ENCODE peak calls at places on chromosomes 7 and 10, in nine cellular contexts. One of them, this sample, is unnamed.

GRCh38 chr10:15405319-15405718 is 34.2 kb upstream of the FAM171A1 start:
- DNase-seq in PC-3: no peak
- DNase-seq in CD8-positive, alpha-beta T cell: no peak
- DNase-seq in tibial artery: no peak
- DNase-seq in GM12865: no peak
- DNase-seq in cardiac fibroblast: no peak
- DNase-seq in adrenal gland: no peak
- DNase-seq in B cell: no peak
- DNase-seq in bronchial epithelial cell: no peak
- DNase-seq in this sample: no peak

GRCh38 chr10:16893664-16894063 is 76.4 kb upstream of the RSU1 start:
- DNase-seq in PC-3: peak; percentile 76
- DNase-seq in CD8-positive, alpha-beta T cell: no peak
- DNase-seq in tibial artery: no peak
- DNase-seq in GM12865: no peak
- DNase-seq in cardiac fibroblast: no peak
- DNase-seq in adrenal gland: no peak
- DNase-seq in B cell: no peak
- DNase-seq in bronchial epithelial cell: peak; percentile 81
- DNase-seq in this sample: no peak

GRCh38 chr7:90262438-90262837 is 17.5 kb downstream of the CFAP69 start:
- DNase-seq in PC-3: peak; percentile 70
- DNase-seq in CD8-positive, alpha-beta T cell: no peak
- DNase-seq in tibial artery: no peak
- DNase-seq in GM12865: peak; percentile 17
- DNase-seq in cardiac fibroblast: peak; percentile 72
- DNase-seq in adrenal gland: no peak
- DNase-seq in B cell: no peak
- DNase-seq in bronchial epithelial cell: peak; percentile 49
- DNase-seq in this sample: peak; percentile 58

GRCh38 chr7:104017001-104017400 is 27.5 kb upstream of the RELN start:
- DNase-seq in PC-3: no peak
- DNase-seq in CD8-positive, alpha-beta T cell: no peak
- DNase-seq in tibial artery: no peak
- DNase-seq in GM12865: no peak
- DNase-seq in cardiac fibroblast: no peak
- DNase-seq in adrenal gland: no peak
- DNase-seq in B cell: no peak
- DNase-seq in bronchial epithelial cell: no peak
- DNase-seq in this sample: no peak

GRCh38 chr7:3063016-3063753 is 19.5 kb upstream of the CARD11 start:
- DNase-seq in PC-3: peak; percentile 6
- DNase-seq in CD8-positive, alpha-beta T cell: peak; percentile 19
- DNase-seq in tibial artery: no peak
- DNase-seq in GM12865: peak; percentile 79
- DNase-seq in cardiac fibroblast: no peak
- DNase-seq in adrenal gland: no peak
- DNase-seq in B cell: no peak
- DNase-seq in bronchial epithelial cell: no peak
- DNase-seq in this sample: no peak

GRCh38 chr10:92405006-92405924 is 114.3 kb downstream of the MARCHF5 start:
- DNase-seq in PC-3: no peak
- DNase-seq in CD8-positive, alpha-beta T cell: no peak
- DNase-seq in tibial artery: no peak
- DNase-seq in GM12865: peak; percentile 16
- DNase-seq in cardiac fibroblast: no peak
- DNase-seq in adrenal gland: no peak
- DNase-seq in B cell: no peak
- DNase-seq in bronchial epithelial cell: no peak
- DNase-seq in this sample: no peak

GRCh38 chr10:3924344-3924743 is 139.3 kb upstream of the KLF6 start:
- DNase-seq in PC-3: peak; percentile 68
- DNase-seq in CD8-positive, alpha-beta T cell: no peak
- DNase-seq in tibial artery: no peak
- DNase-seq in GM12865: no peak
- DNase-seq in cardiac fibroblast: peak; percentile 93
- DNase-seq in adrenal gland: no peak
- DNase-seq in B cell: no peak
- DNase-seq in bronchial epithelial cell: peak; percentile 99
- DNase-seq in this sample: peak; percentile 88

GRCh38 chr10:909831-910230 is 21.7 kb downstream of the LARP4B start:
- DNase-seq in PC-3: no peak
- DNase-seq in CD8-positive, alpha-beta T cell: no peak
- DNase-seq in tibial artery: no peak
- DNase-seq in GM12865: no peak
- DNase-seq in cardiac fibroblast: peak; percentile 64
- DNase-seq in adrenal gland: no peak
- DNase-seq in B cell: no peak
- DNase-seq in bronchial epithelial cell: no peak
- DNase-seq in this sample: peak; percentile 64

GRCh38 chr10:51244739-51245138 is 170.5 kb downstream of the PRKG1 start:
- DNase-seq in PC-3: peak; percentile 37
- DNase-seq in CD8-positive, alpha-beta T cell: no peak
- DNase-seq in tibial artery: no peak
- DNase-seq in GM12865: no peak
- DNase-seq in cardiac fibroblast: peak; percentile 71
- DNase-seq in adrenal gland: no peak
- DNase-seq in B cell: no peak
- DNase-seq in bronchial epithelial cell: no peak
- DNase-seq in this sample: peak; percentile 83

GRCh38 chr10:91340613-91341362 is 69.4 kb upstream of the HECTD2 start:
- DNase-seq in PC-3: peak; percentile 67
- DNase-seq in CD8-positive, alpha-beta T cell: no peak
- DNase-seq in tibial artery: peak; percentile 69
- DNase-seq in GM12865: no peak
- DNase-seq in cardiac fibroblast: peak; percentile 91
- DNase-seq in adrenal gland: no peak
- DNase-seq in B cell: no peak
- DNase-seq in bronchial epithelial cell: peak; percentile 98
- DNase-seq in this sample: peak; percentile 95

GRCh38 chr10:74870191-74870590 is 43.8 kb downstream of the KAT6B start:
- DNase-seq in PC-3: no peak
- DNase-seq in CD8-positive, alpha-beta T cell: no peak
- DNase-seq in tibial artery: no peak
- DNase-seq in GM12865: no peak
- DNase-seq in cardiac fibroblast: no peak
- DNase-seq in adrenal gland: no peak
- DNase-seq in B cell: no peak
- DNase-seq in bronchial epithelial cell: no peak
- DNase-seq in this sample: no peak

GRCh38 chr7:80294321-80294720 is 159.7 kb downstream of the GNAI1 start:
- DNase-seq in PC-3: no peak
- DNase-seq in CD8-positive, alpha-beta T cell: no peak
- DNase-seq in tibial artery: no peak
- DNase-seq in GM12865: no peak
- DNase-seq in cardiac fibroblast: peak; percentile 51
- DNase-seq in adrenal gland: no peak
- DNase-seq in B cell: no peak
- DNase-seq in bronchial epithelial cell: peak; percentile 52
- DNase-seq in this sample: peak; percentile 61

GRCh38 chr7:3092468-3092867 is 48.8 kb upstream of the CARD11 start:
- DNase-seq in PC-3: no peak
- DNase-seq in CD8-positive, alpha-beta T cell: peak; percentile 33
- DNase-seq in tibial artery: no peak
- DNase-seq in GM12865: peak; percentile 83
- DNase-seq in cardiac fibroblast: peak; percentile 21
- DNase-seq in adrenal gland: no peak
- DNase-seq in B cell: peak; percentile 70
- DNase-seq in bronchial epithelial cell: peak; percentile 4
- DNase-seq in this sample: no peak

GRCh38 chr10:104077282-104078151 is 8.2 kb downstream of the COL17A1 start:
- DNase-seq in PC-3: no peak
- DNase-seq in CD8-positive, alpha-beta T cell: no peak
- DNase-seq in tibial artery: no peak
- DNase-seq in GM12865: no peak
- DNase-seq in cardiac fibroblast: peak; percentile 33
- DNase-seq in adrenal gland: no peak
- DNase-seq in B cell: no peak
- DNase-seq in bronchial epithelial cell: no peak
- DNase-seq in this sample: no peak

GRCh38 chr10:79390551-79391229 is 43.4 kb downstream of the PPIF start:
- DNase-seq in PC-3: no peak
- DNase-seq in CD8-positive, alpha-beta T cell: no peak
- DNase-seq in tibial artery: peak; percentile 62
- DNase-seq in GM12865: peak; percentile 43
- DNase-seq in cardiac fibroblast: no peak
- DNase-seq in adrenal gland: peak; percentile 11
- DNase-seq in B cell: peak; percentile 17
- DNase-seq in bronchial epithelial cell: no peak
- DNase-seq in this sample: no peak
- TF ChIP-seq CTCF in PC-3: no peak
- TF ChIP-seq CTCF in CD8-positive, alpha-beta T cell: no peak
- TF ChIP-seq CTCF in tibial artery: no peak
- TF ChIP-seq CTCF in GM12865: peak; percentile 23
- TF ChIP-seq CTCF in cardiac fibroblast: no peak
- TF ChIP-seq CTCF in adrenal gland: peak; percentile 7
- TF ChIP-seq CTCF in B cell: no peak
- TF ChIP-seq CTCF in bronchial epithelial cell: no peak
- TF ChIP-seq CTCF in this sample: no peak

DNA sequence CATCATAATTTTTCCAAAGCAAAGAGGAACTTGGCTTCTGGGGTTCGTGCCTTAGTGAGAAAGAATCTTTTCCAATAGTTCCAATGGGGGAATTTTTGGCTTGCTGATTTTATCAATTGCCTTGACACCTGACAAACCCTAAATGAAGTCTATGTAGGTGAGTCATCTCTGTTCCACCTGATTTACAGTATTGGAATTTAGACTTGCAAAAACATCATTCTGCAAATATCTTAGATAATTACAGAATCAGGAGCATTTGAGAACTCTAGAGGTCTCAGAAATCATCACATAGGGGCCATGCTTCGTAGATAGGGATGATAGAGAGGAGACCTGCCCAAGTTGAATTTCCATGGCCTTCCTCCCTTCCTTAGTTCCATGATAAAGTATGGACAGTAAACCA is 9.3 kb downstream of the SLC35G1 start:
- DNase-seq in PC-3: no peak
- DNase-seq in CD8-positive, alpha-beta T cell: no peak
- DNase-seq in tibial artery: no peak
- DNase-seq in GM12865: no peak
- DNase-seq in cardiac fibroblast: no peak
- DNase-seq in adrenal gland: no peak
- DNase-seq in B cell: no peak
- DNase-seq in bronchial epithelial cell: peak; percentile 27
- DNase-seq in this sample: no peak
- TF ChIP-seq CTCF in PC-3: no peak
- TF ChIP-seq CTCF in CD8-positive, alpha-beta T cell: no peak
- TF ChIP-seq CTCF in tibial artery: no peak
- TF ChIP-seq CTCF in GM12865: no peak
- TF ChIP-seq CTCF in cardiac fibroblast: no peak
- TF ChIP-seq CTCF in adrenal gland: no peak
- TF ChIP-seq CTCF in B cell: no peak
- TF ChIP-seq CTCF in bronchial epithelial cell: no peak
- TF ChIP-seq CTCF in this sample: no peak

GRCh38 chr7:155001756-155002410 is 1.0 kb downstream of the PAXIP1 start:
- DNase-seq in PC-3: peak; percentile 10
- DNase-seq in CD8-positive, alpha-beta T cell: no peak
- DNase-seq in tibial artery: no peak
- DNase-seq in GM12865: peak; percentile 55
- DNase-seq in cardiac fibroblast: peak; percentile 14
- DNase-seq in adrenal gland: peak; percentile 16
- DNase-seq in B cell: peak; percentile 28
- DNase-seq in bronchial epithelial cell: no peak
- DNase-seq in this sample: peak; percentile 3

GRCh38 chr7:155002411-155003214 is at the start of gene PAXIP1:
- DNase-seq in PC-3: peak; percentile 41
- DNase-seq in CD8-positive, alpha-beta T cell: no peak
- DNase-seq in tibial artery: peak; percentile 66
- DNase-seq in GM12865: peak; percentile 78
- DNase-seq in cardiac fibroblast: no peak
- DNase-seq in adrenal gland: peak; percentile 44
- DNase-seq in B cell: peak; percentile 62
- DNase-seq in bronchial epithelial cell: no peak
- DNase-seq in this sample: peak; percentile 37

GRCh38 chr7:155003215-155003999 is 483 bp upstream of the PAXIP1 start:
- DNase-seq in PC-3: peak; percentile 70
- DNase-seq in CD8-positive, alpha-beta T cell: peak; percentile 73
- DNase-seq in tibial artery: peak; percentile 91
- DNase-seq in GM12865: peak; percentile 92
- DNase-seq in cardiac fibroblast: peak; percentile 76
- DNase-seq in adrenal gland: peak; percentile 84
- DNase-seq in B cell: peak; percentile 95
- DNase-seq in bronchial epithelial cell: peak; percentile 22
- DNase-seq in this sample: peak; percentile 81

GRCh38 chr7:154998481-154998880 is 4.4 kb downstream of the PAXIP1 start:
- DNase-seq in PC-3: no peak
- DNase-seq in CD8-positive, alpha-beta T cell: no peak
- DNase-seq in tibial artery: no peak
- DNase-seq in GM12865: no peak
- DNase-seq in cardiac fibroblast: no peak
- DNase-seq in adrenal gland: no peak
- DNase-seq in B cell: no peak
- DNase-seq in bronchial epithelial cell: no peak
- DNase-seq in this sample: no peak

DNA sequence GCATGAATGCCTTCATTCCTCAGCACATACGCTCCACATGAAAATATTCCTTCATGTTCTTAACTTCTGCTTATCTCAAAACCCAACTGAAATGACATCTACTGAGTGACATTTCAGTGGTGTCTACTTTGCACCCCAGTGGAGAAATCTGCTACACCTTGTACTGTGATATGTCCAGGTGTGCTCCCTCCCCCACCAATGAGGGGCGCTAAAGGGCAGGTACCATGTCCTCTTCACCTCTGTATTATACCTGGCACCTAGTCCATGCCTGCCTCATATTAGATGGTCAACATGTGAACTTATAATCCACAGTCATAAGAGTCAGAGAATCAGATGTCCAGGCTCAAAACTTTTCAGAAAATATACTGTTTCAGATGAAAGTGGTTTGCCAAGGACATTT is 2.1 kb downstream of the PAXIP1 start:
- DNase-seq in PC-3: peak; percentile 17
- DNase-seq in CD8-positive, alpha-beta T cell: no peak
- DNase-seq in tibial artery: no peak
- DNase-seq in GM12865: peak; percentile 14
- DNase-seq in cardiac fibroblast: no peak
- DNase-seq in adrenal gland: no peak
- DNase-seq in B cell: peak; percentile 11
- DNase-seq in bronchial epithelial cell: no peak
- DNase-seq in this sample: no peak
- TF ChIP-seq CTCF in PC-3: peak; percentile 49
- TF ChIP-seq CTCF in CD8-positive, alpha-beta T cell: no peak
- TF ChIP-seq CTCF in tibial artery: no peak
- TF ChIP-seq CTCF in GM12865: peak; percentile 14
- TF ChIP-seq CTCF in cardiac fibroblast: no peak
- TF ChIP-seq CTCF in adrenal gland: no peak
- TF ChIP-seq CTCF in B cell: no peak
- TF ChIP-seq CTCF in bronchial epithelial cell: peak; percentile 19
- TF ChIP-seq CTCF in this sample: no peak

DNA sequence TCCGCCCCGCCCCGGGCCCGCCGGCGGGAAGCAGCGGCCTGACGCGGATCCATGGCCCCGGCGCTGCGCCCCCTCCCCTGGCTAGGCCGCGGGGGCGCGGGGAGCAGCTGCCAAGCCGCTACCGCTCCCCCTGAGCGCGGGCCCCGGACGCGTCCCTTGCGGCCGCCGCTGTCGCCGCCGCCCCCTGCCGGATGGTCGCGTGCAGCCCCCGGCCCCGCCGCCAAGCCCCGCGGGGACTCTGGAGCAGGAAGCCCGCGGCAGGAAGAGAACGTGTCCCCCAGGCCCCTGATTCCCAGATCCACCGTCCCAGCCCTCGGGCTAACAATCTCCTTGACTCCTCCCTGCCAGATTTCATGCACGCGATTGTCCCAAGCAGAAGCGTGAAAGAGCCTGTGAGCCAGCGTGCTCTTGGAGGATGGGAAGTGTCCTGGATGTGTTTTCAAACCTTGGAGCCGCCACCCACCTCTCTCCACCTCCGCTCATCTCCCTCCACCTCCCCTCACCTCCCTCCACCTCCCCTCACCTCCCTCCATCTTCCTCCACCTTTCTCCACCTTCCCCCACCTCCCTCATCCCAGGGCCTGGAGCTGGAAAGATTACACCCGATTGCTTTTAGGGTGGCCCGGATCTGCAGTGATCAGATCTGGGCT is 419 bp upstream of the PRTFDC1 start:
- DNase-seq in PC-3: peak; percentile 39
- DNase-seq in CD8-positive, alpha-beta T cell: peak; percentile 25
- DNase-seq in tibial artery: no peak
- DNase-seq in GM12865: peak; percentile 49
- DNase-seq in cardiac fibroblast: peak; percentile 52
- DNase-seq in adrenal gland: peak; percentile 59
- DNase-seq in B cell: peak; percentile 72
- DNase-seq in bronchial epithelial cell: no peak
- DNase-seq in this sample: peak; percentile 82
- TF ChIP-seq CTCF in PC-3: no peak
- TF ChIP-seq CTCF in CD8-positive, alpha-beta T cell: peak; percentile 63
- TF ChIP-seq CTCF in tibial artery: peak; percentile 32
- TF ChIP-seq CTCF in GM12865: peak; percentile 51
- TF ChIP-seq CTCF in cardiac fibroblast: no peak
- TF ChIP-seq CTCF in adrenal gland: peak; percentile 62
- TF ChIP-seq CTCF in B cell: peak; percentile 54
- TF ChIP-seq CTCF in bronchial epithelial cell: peak; percentile 24
- TF ChIP-seq CTCF in this sample: no peak